ENCODE peak calls at places on chromosome 16, in nine cellular contexts. C is Caki2; H is NAMALWA; K is CD8-positive, alpha-beta memory T cell; F is AG20443; Z is activated CD8-positive, alpha-beta memory T cell treated with anti-CD3 and anti-CD28 coated beads for 1 hour; J is posterior cingulate gyrus; W is HS-5; P is astrocyte of the spinal cord. X is an unnamed sample.

GRCh38 chr16:66306366-66307150 is 59.9 kb upstream of the CDH5 start:
- DNase-seq in C (no peak), H (no peak), K (no peak), F (no peak), Z (no peak), J (peak; percentile 57), W (no peak), P (no peak), X (no peak)

GRCh38 chr16:71726491-71727319 is 2.2 kb upstream of the PHLPP2 start:
- DNase-seq in C (no peak), H (peak; percentile 68), K (no peak), F (no peak), Z (no peak), J (no peak), W (no peak), P (no peak), X (peak; percentile 10)

GRCh38 chr16:30956601-30957455 is 726 bp upstream of the SETD1A start:
- DNase-seq in C (peak; percentile 90), H (peak; percentile 89), K (peak; percentile 77), F (peak; percentile 90), Z (peak; percentile 82), J (peak; percentile 97), W (peak; percentile 65), P (peak; percentile 86), X (peak; percentile 91)

GRCh38 chr16:89287777-89288576 is 70.5 kb downstream of the ZNF778 start:
- DNase-seq in C (no peak), H (no peak), K (no peak), F (no peak), Z (no peak), J (peak; percentile 62), W (no peak), P (no peak), X (no peak)

GRCh38 chr16:10935491-10935890 is 6.8 kb downstream of the DEXI start:
- DNase-seq in C (no peak), H (no peak), K (no peak), F (no peak), Z (no peak), J (no peak), W (no peak), P (no peak), X (no peak)

GRCh38 chr16:30769379-30770089 is 7.4 kb downstream of the RNF40 start:
- DNase-seq in C (no peak), H (no peak), K (no peak), F (no peak), Z (no peak), J (peak; percentile 43), W (no peak), P (no peak), X (no peak)

GRCh38 chr16:16164244-16164643 is 59.0 kb downstream of the ABCC6 start:
- DNase-seq in C (no peak), H (no peak), K (no peak), F (no peak), Z (no peak), J (no peak), W (no peak), P (no peak), X (no peak)

GRCh38 chr16:2954228-2954627 is 9.8 kb upstream of the KREMEN2 start:
- DNase-seq in C (no peak), H (peak; percentile 65), K (no peak), F (no peak), Z (no peak), J (no peak), W (no peak), P (no peak), X (no peak)

GRCh38 chr16:88688013-88688778 is 1.9 kb upstream of the SNAI3 start:
- DNase-seq in C (no peak), H (no peak), K (no peak), F (no peak), Z (no peak), J (peak; percentile 93), W (no peak), P (no peak), X (no peak)

GRCh38 chr16:72999541-73000019 is 48.3 kb downstream of the ZFHX3 start:
- DNase-seq in C (no peak), H (no peak), K (no peak), F (no peak), Z (no peak), J (no peak), W (no peak), P (no peak), X (no peak)

GRCh38 chr16:83932955-83933673 is 19.9 kb upstream of the OSGIN1 start:
- DNase-seq in C (no peak), H (no peak), K (no peak), F (no peak), Z (no peak), J (no peak), W (no peak), P (no peak), X (no peak)

GRCh38 chr16:4574919-4575705 is 19.0 kb downstream of the C16orf96 start:
- DNase-seq in C (no peak), H (no peak), K (peak; percentile 3), F (peak; percentile 5), Z (no peak), J (peak; percentile 43), W (no peak), P (no peak), X (no peak)

GRCh38 chr16:14301150-14302030 is 230.3 kb downstream of the MRTFB start:
- DNase-seq in C (peak; percentile 59), H (peak; percentile 55), K (peak; percentile 36), F (peak; percentile 39), Z (no peak), J (peak; percentile 84), W (no peak), P (no peak), X (no peak)

GRCh38 chr16:47916266-47916665 is 239.5 kb downstream of the ABCC12 start:
- DNase-seq in C (no peak), H (no peak), K (no peak), F (no peak), Z (no peak), J (no peak), W (no peak), P (peak; percentile 50), X (no peak)

GRCh38 chr16:87829123-87829980 is 40.0 kb downstream of the SLC7A5 start:
- DNase-seq in C (no peak), H (no peak), K (no peak), F (no peak), Z (no peak), J (peak; percentile 65), W (no peak), P (no peak), X (no peak)

GRCh38 chr16:3998793-3999478 is 117.3 kb downstream of the ADCY9 start:
- DNase-seq in C (peak; percentile 69), H (no peak), K (no peak), F (peak; percentile 69), Z (no peak), J (peak; percentile 79), W (no peak), P (no peak), X (peak; percentile 80)

GRCh38 chr16:23847938-23848337 is 12.2 kb downstream of the PRKCB start:
- DNase-seq in C (no peak), H (no peak), K (peak; percentile 71), F (no peak), Z (no peak), J (peak; percentile 82), W (no peak), P (no peak), X (no peak)

GRCh38 chr16:56838622-56839337 is 26.2 kb upstream of the SLC12A3 start:
- DNase-seq in C (no peak), H (no peak), K (no peak), F (no peak), Z (no peak), J (no peak), W (no peak), P (no peak), X (no peak)

GRCh38 chr16:28984619-28985135 is at the start of gene LAT:
- DNase-seq in C (peak; percentile 91), H (peak; percentile 34), K (peak; percentile 87), F (no peak), Z (peak; percentile 69), J (peak; percentile 46), W (no peak), P (no peak), X (no peak)

GRCh38 chr16:85995591-85996461 is 96.9 kb downstream of the IRF8 start:
- DNase-seq in C (no peak), H (no peak), K (no peak), F (no peak), Z (no peak), J (peak; percentile 61), W (no peak), P (no peak), X (no peak)

GRCh38 chr16:71645450-71645849 is 19.5 kb downstream of the MARVELD3 start:
- DNase-seq in C (no peak), H (peak; percentile 55), K (no peak), F (peak; percentile 37), Z (no peak), J (no peak), W (no peak), P (peak; percentile 25), X (peak; percentile 46)

GRCh38 chr16:9119795-9120194 is 28.4 kb downstream of the HAPSTR1 start:
- DNase-seq in C (no peak), H (no peak), K (no peak), F (peak; percentile 81), Z (no peak), J (peak; percentile 31), W (peak; percentile 89), P (peak; percentile 89), X (peak; percentile 93)

GRCh38 chr16:57032346-57032745 is 43.0 kb downstream of the NLRC5 start:
- DNase-seq in C (no peak), H (no peak), K (no peak), F (no peak), Z (no peak), J (no peak), W (no peak), P (no peak), X (no peak)

GRCh38 chr16:24645739-24646645 is 83.5 kb upstream of the TNRC6A start:
- DNase-seq in C (peak; percentile 85), H (no peak), K (no peak), F (peak; percentile 87), Z (no peak), J (no peak), W (peak; percentile 100), P (peak; percentile 99), X (peak; percentile 98)

GRCh38 chr16:15682105-15682570 is 32.1 kb downstream of the NDE1 start:
- DNase-seq in C (peak; percentile 83), H (peak; percentile 68), K (no peak), F (peak; percentile 53), Z (no peak), J (peak; percentile 93), W (peak; percentile 40), P (peak; percentile 79), X (peak; percentile 75)

GRCh38 chr16:72561-73537 is at the start of gene RHBDF1:
- DNase-seq in C (peak; percentile 56), H (no peak), K (no peak), F (peak; percentile 92), Z (no peak), J (peak; percentile 86), W (no peak), P (no peak), X (peak; percentile 58)

GRCh38 chr16:86949116-86949515 is 368.1 kb downstream of the C16orf95 start:
- DNase-seq in C (no peak), H (no peak), K (no peak), F (no peak), Z (no peak), J (no peak), W (no peak), P (no peak), X (no peak)

GRCh38 chr16:9134739-9135138 is 43.3 kb downstream of the HAPSTR1 start:
- DNase-seq in C (no peak), H (peak; percentile 91), K (peak; percentile 51), F (peak; percentile 63), Z (peak; percentile 37), J (peak; percentile 90), W (no peak), P (peak; percentile 40), X (peak; percentile 58)